ENCODE peak calls at places on chromosomes 11 and 22, in five cellular contexts. P is ovary, V is heart left ventricle, X is tibial nerve, Q is uterus. B is an unnamed sample.
A peak's percentile ranks its signal among the peaks of the same experiment; 100 is the strongest.

GRCh38 chr11:74011360-74012071 is 2.6 kb upstream of the UCP3 start:
- DNase-seq in P (no peak), V (no peak), X (no peak), Q (no peak), B (peak; percentile 45)

GRCh38 chr11:98862169-98862568 is 158.6 kb upstream of the CNTN5 start:
- DNase-seq in P (no peak), V (no peak), X (no peak), Q (no peak), B (no peak)

GRCh38 chr22:24054356-24054755 is 43.3 kb downstream of the CABIN1 start:
- DNase-seq in P (no peak), V (no peak), X (no peak), Q (no peak), B (no peak)

GRCh38 chr22:32528316-32528715 is 53.7 kb downstream of the FBXO7 start:
- DNase-seq in P (no peak), V (no peak), X (no peak), Q (no peak), B (no peak)

GRCh38 chr22:38068641-38069371 is 11.6 kb downstream of the PICK1 start:
- DNase-seq in P (no peak), V (no peak), X (no peak), Q (no peak), B (no peak)

GRCh38 chr11:79973701-79974626 is 533.1 kb upstream of the TENM4 start:
- DNase-seq in P (no peak), V (no peak), X (peak; percentile 16), Q (no peak), B (no peak)

GRCh38 chr22:19046719-19047609 is 75.2 kb downstream of the DGCR2 start:
- DNase-seq in P (no peak), V (no peak), X (no peak), Q (no peak), B (no peak)

GRCh38 chr11:67584205-67584880 is 731 bp downstream of the GSTP1 start:
- DNase-seq in P (peak; percentile 78), V (peak; percentile 80), X (peak; percentile 61), Q (peak; percentile 77), B (peak; percentile 53)

GRCh38 chr22:35540600-35541253 is at the start of gene RASD2:
- DNase-seq in P (no peak), V (peak; percentile 50), X (no peak), Q (peak; percentile 69), B (peak; percentile 63)

GRCh38 chr22:18970180-18970947 is 34.3 kb upstream of the PRODH start:
- DNase-seq in P (no peak), V (no peak), X (no peak), Q (no peak), B (no peak)

GRCh38 chr11:61659413-61660196 is 20.6 kb upstream of the DAGLA start:
- DNase-seq in P (no peak), V (no peak), X (no peak), Q (no peak), B (no peak)

GRCh38 chr22:32545801-32546200 is 71.2 kb downstream of the FBXO7 start:
- DNase-seq in P (no peak), V (no peak), X (no peak), Q (peak; percentile 62), B (no peak)

GRCh38 chr11:131185915-131186314 is 184.5 kb upstream of the NTM start:
- DNase-seq in P (no peak), V (no peak), X (no peak), Q (no peak), B (no peak)

GRCh38 chr11:70660059-70660888 is 261.9 kb downstream of the CTTN start:
- DNase-seq in P (no peak), V (no peak), X (no peak), Q (no peak), B (no peak)
- H3K27me3 ChIP-seq in P (no peaks in the 10 kb centered on the region), V (peaks cover 40% of the 10 kb centered on the region), X (peaks cover 48% of the 10 kb centered on the region), Q (no peaks in the 10 kb centered on the region), B (no peaks in the 10 kb centered on the region)

GRCh38 chr22:27934069-27934468 is 15.0 kb upstream of the PITPNB start:
- DNase-seq in P (no peak), V (no peak), X (no peak), Q (no peak), B (no peak)

GRCh38 chr22:27941143-27941542 is 22.1 kb upstream of the PITPNB start:
- DNase-seq in P (no peak), V (no peak), X (no peak), Q (no peak), B (no peak)

GRCh38 chr22:27933186-27933983 is 14.3 kb upstream of the PITPNB start:
- DNase-seq in P (no peak), V (no peak), X (no peak), Q (no peak), B (no peak)

GRCh38 chr22:27935897-27936296 is 16.8 kb upstream of the PITPNB start:
- DNase-seq in P (no peak), V (no peak), X (no peak), Q (no peak), B (no peak)

DNA sequence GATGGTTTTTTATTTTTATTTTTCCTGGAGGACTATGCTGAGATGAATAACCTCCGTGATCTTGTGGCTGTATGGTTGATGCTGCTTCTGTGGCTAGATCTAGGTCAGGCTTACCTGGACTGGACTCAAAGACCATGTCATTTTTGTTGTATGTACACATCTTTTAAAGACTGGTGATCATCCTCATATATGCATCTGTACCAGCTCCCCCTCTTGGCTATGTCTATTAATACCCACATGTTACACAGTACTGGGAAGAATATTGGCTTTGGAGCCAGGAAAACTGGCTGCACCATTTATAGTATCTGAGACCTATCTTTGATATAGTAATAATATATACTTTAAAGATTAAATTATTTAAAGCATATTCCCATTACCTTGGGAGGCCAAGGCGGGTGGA is 18.4 kb upstream of the PITPNB start:
- DNase-seq in P (no peak), V (no peak), X (no peak), Q (no peak), B (no peak)
- TF ChIP-seq CTCF in P (no peak), V (no peak), X (no peak), Q (no peak), B (no peak)

DNA sequence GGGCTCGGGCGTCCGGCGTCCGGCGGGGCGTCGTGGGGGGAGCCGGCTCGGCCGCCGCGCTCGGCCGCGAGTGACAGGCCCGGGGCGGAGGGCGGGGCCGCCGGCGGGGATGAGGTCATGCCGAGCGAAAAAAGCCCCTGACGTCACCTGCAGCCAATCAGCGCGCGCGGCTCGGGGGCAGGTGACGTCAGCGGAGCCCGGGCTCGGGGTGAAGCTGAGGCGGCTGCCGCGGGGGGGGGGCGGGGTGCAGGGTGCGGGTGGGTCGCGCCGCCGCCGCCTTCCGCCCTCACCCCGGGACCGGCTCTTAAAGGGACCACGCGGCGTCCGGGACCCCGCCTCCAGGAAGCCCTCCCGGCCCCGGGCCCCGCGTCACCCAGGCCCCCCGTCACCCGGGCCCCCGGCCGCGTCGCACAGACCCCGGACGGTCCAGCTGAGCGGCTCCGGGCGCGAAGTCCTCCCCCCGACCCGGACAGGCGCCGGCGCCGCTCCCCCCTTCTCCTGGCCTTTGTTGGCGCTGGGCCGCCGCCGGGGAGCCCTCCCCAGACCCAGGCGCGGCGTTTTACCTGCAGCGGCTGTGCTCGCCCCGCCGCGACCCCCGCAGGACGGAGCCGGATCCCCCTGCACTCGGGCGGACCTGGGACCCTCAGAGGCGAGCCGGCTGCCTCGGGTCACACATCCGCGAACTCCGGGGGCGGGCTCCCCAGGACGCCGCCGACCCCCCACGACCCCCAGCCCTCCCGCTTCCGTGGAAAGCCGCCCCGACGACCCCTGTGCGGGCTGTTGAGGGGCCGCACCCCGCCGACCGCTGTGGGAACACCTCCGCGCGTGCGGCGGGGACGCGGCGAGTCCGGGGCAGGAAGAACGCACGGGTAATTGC is at the start of gene DUSP8:
- DNase-seq in P (peak; percentile 56), V (peak; percentile 94), X (peak; percentile 88), Q (peak; percentile 91), B (peak; percentile 92)
- TF ChIP-seq POLR2A in P (no peak), V (peak; percentile 47), X (peak; percentile 59), Q (peak; percentile 62), B (peak; percentile 43)

GRCh38 chr22:29704528-29705285 is 15.1 kb upstream of the CABP7 start:
- DNase-seq in P (no peak), V (no peak), X (peak; percentile 16), Q (no peak), B (no peak)

GRCh38 chr22:29702931-29703594 is 16.7 kb upstream of the CABP7 start:
- DNase-seq in P (no peak), V (peak; percentile 23), X (no peak), Q (no peak), B (no peak)

GRCh38 chr22:29705651-29706050 is 14.2 kb upstream of the CABP7 start:
- DNase-seq in P (no peak), V (no peak), X (no peak), Q (no peak), B (no peak)

GRCh38 chr22:29702025-29702930 is 17.5 kb upstream of the CABP7 start:
- DNase-seq in P (no peak), V (no peak), X (no peak), Q (no peak), B (no peak)

DNA sequence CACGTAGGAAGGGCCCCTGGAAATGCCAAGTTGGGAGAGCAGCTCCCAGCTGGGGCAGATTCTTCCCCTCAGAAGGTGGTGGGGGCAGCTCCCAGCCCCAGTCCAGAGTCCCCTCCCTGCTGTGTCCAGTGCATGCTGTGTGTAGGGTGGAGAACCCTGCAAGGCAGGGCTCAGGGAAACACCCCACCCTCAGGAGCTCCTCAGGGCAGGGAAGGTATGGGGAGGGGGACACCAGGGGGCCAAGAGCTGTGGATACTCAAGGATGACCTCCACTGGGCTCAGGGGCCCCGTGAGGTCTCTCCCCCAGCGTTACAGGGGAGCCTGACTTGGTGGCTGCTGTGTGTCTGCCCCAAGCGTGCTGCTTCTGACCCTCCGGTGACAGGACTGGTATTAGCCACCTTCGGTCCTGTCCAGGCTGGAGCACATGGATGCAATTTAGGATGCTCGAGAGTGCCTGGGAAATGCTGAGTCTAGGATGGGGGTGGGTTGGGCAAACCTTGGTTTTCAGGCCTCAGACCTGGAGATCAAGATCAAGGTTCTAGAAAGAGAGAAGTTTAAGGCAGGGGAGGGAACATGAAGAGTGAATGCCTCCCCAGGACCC is 16.1 kb upstream of the CABP7 start:
- DNase-seq in P (no peak), V (no peak), X (no peak), Q (no peak), B (no peak)
- H3K27me3 ChIP-seq in P (no peaks in the 10 kb centered on the region), V (peaks cover 16% of the 10 kb centered on the region), X (peaks cover 29% of the 10 kb centered on the region), Q (no peaks in the 10 kb centered on the region), B (no peaks in the 10 kb centered on the region)

GRCh38 chr11:105862736-105863367 is 159.2 kb downstream of the MSANTD4 start:
- DNase-seq in P (no peak), V (no peak), X (no peak), Q (no peak), B (no peak)
- TF ChIP-seq CTCF in P (no peak), V (peak; percentile 57), X (peak; percentile 65), Q (peak; percentile 40), B (peak; percentile 59)

DNA sequence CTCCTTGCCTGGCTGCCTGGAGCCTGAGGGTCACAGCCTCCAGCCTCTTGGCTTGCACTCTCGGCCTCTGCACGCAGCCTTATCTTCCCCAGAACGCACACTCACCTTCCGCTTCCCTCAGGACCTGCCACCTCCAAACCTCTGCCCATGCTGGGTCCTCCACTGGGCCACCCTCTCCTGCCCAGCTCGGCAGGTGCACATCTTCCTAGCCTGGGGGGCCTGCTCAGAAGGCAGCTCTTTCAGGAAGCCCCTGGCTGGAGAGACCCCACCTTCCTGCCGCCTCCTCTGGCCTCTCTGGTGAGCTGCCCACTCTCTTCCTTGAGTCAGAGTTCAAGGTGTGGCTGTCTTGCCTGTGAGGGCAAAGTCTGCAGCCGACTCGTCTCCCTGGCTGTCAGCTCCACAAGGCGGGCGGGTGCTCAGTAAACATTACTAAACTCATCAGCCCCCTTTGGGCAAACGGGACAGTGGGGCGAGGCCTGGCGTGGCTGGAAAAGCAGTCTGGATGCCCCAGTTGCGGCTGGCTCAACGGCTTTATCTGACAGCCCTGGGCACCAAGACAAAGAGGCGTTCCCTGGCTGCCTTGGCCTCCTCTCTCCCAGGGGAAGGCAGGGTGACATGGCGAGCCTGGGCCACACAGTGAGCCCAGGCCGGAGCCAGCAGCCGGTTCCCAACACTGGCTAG is 1.7 kb upstream of the LINC01488 start:
- DNase-seq in P (no peak), V (peak; percentile 52), X (no peak), Q (no peak), B (peak; percentile 91)
- TF ChIP-seq POLR2A in P (no peak), V (no peak), X (no peak), Q (no peak), B (peak; percentile 89)

B was measured in Peyer's patch.